ENCODE peak calls at places on chromosomes 6 and 20, in four cellular contexts. V is T-cell, K is NCI-H82, A is hepatocyte. J is an unnamed sample.

GRCh38 chr20:18288748-18289705 is 700 bp downstream of the ZNF133 start:
- DNase-seq in V (no peak), K (peak), A (peak), J (peak)

GRCh38 chr6:2713473-2714358 is 37.0 kb downstream of the MYLK4 start:
- DNase-seq in V (no peak), K (no peak), A (no peak), J (no peak)

GRCh38 chr6:130966581-130966980 is 96.5 kb downstream of the EPB41L2 start:
- DNase-seq in V (no peak), K (no peak), A (no peak), J (no peak)

GRCh38 chr6:117624869-117625481 is 22.7 kb upstream of the GOPC start:
- DNase-seq in V (no peak), K (peak), A (no peak), J (no peak)

GRCh38 chr20:18057106-18057993 is at the start of gene OVOL2:
- DNase-seq in V (no peak), K (no peak), A (peak), J (no peak)

GRCh38 chr6:88512951-88513350 is 346.8 kb upstream of the CNR1 start:
- DNase-seq in V (no peak), K (no peak), A (no peak), J (no peak)

GRCh38 chr6:154928325-154928922 is 66.7 kb upstream of the TIAM2 start:
- DNase-seq in V (no peak), K (peak), A (peak), J (peak)

GRCh38 chr6:107124934-107125348 is 9.6 kb upstream of the BEND3 start:
- DNase-seq in V (no peak), K (peak), A (no peak), J (no peak)

GRCh38 chr20:52150440-52151258 is 40.9 kb downstream of the ZFP64 start:
- DNase-seq in V (no peak), K (peak), A (peak), J (peak)

GRCh38 chr20:46592580-46593362 is 42.3 kb upstream of the OCSTAMP start:
- DNase-seq in V (no peak), K (peak), A (no peak), J (no peak)

GRCh38 chr6:31058128-31058894 is 48.0 kb downstream of the MUC22 start:
- DNase-seq in V (no peak), K (peak), A (peak), J (peak)

GRCh38 chr6:130057495-130057894 is 39.1 kb downstream of the L3MBTL3 start:
- DNase-seq in V (no peak), K (no peak), A (no peak), J (no peak)

GRCh38 chr6:149863846-149864577 is at the start of gene LRP11:
- DNase-seq in V (peak), K (peak), A (peak), J (peak)

GRCh38 chr6:46637145-46637544 is 15.5 kb downstream of the CYP39A1 start:
- DNase-seq in V (no peak), K (no peak), A (peak), J (no peak)

GRCh38 chr20:33111306-33111705 is 31.9 kb downstream of the BPIFB4 start:
- DNase-seq in V (no peak), K (no peak), A (no peak), J (no peak)

GRCh38 chr6:52603000-52603795 is 26.3 kb upstream of the TRAM2 start:
- DNase-seq in V (no peak), K (no peak), A (peak), J (no peak)

GRCh38 chr6:108968746-108969316 is 120.6 kb downstream of the ARMC2 start:
- DNase-seq in V (no peak), K (peak), A (no peak), J (no peak)

GRCh38 chr20:20561172-20561571 is 151.3 kb downstream of the RALGAPA2 start:
- DNase-seq in V (no peak), K (peak), A (no peak), J (no peak)

GRCh38 chr6:15791401-15792137 is 128.7 kb upstream of the DTNBP1 start:
- DNase-seq in V (no peak), K (peak), A (peak), J (no peak)

GRCh38 chr6:52104979-52105378 is 17.6 kb upstream of the PKHD1 start:
- DNase-seq in V (no peak), K (no peak), A (no peak), J (no peak)

GRCh38 chr6:46380152-46380807 is 111.0 kb downstream of the RCAN2 start:
- DNase-seq in V (no peak), K (no peak), A (no peak), J (no peak)

GRCh38 chr6:165220030-165220429 is 89.4 kb downstream of the C6orf118 start:
- DNase-seq in V (no peak), K (peak), A (no peak), J (no peak)

GRCh38 chr6:18477301-18477941 is 90.3 kb downstream of the RNF144B start:
- DNase-seq in V (no peak), K (no peak), A (peak), J (peak)

GRCh38 chr20:50862546-50862945 is 67.7 kb downstream of the BCAS4 start:
- DNase-seq in V (no peak), K (no peak), A (no peak), J (no peak)

GRCh38 chr6:169786349-169786748 is 34.9 kb downstream of the ERMARD start:
- DNase-seq in V (no peak), K (no peak), A (no peak), J (no peak)

GRCh38 chr20:49570828-49571552 is 3.1 kb upstream of the PTGIS start:
- DNase-seq in V (no peak), K (no peak), A (no peak), J (no peak)

GRCh38 chr6:34154668-34155447 is 9.0 kb upstream of the GRM4 start:
- DNase-seq in V (peak), K (peak), A (peak), J (no peak)

GRCh38 chr6:116115781-116116180 is 10.2 kb downstream of the COL10A1 start:
- DNase-seq in V (no peak), K (no peak), A (no peak), J (no peak)